ENCODE peak calls at places on chromosomes 2 and 18, in four cellular contexts. J is cardiac fibroblast, C is nephron progenitor cell, Q is stomach. A is an unnamed sample.

GRCh38 chr18:36496022-36496421 is 198.5 kb downstream of the FHOD3 start:
- DNase-seq in J (peak), C (no peak), Q (no peak), A (no peak)

GRCh38 chr2:28471214-28471613 is 24.6 kb upstream of the PLB1 start:
- DNase-seq in J (no peak), C (no peak), Q (no peak), A (no peak)

GRCh38 chr18:11081009-11081532 is 68.3 kb downstream of the PIEZO2 start:
- DNase-seq in J (no peak), C (no peak), Q (no peak), A (no peak)

GRCh38 chr18:12317664-12318333 is 9.8 kb downstream of the TUBB6 start:
- DNase-seq in J (peak), C (no peak), Q (no peak), A (no peak)

GRCh38 chr2:23697676-23698075 is 229.2 kb downstream of the ATAD2B start:
- DNase-seq in J (peak), C (no peak), Q (no peak), A (no peak)

GRCh38 chr2:20186078-20186854 is 38.7 kb downstream of the SDC1 start:
- DNase-seq in J (peak), C (no peak), Q (peak), A (no peak)

GRCh38 chr2:106956416-106956815 is 70.4 kb upstream of the ST6GAL2 start:
- DNase-seq in J (peak), C (no peak), Q (no peak), A (no peak)

GRCh38 chr2:112666764-112667122 is 21.0 kb downstream of the SLC20A1 start:
- DNase-seq in J (no peak), C (no peak), Q (no peak), A (no peak)

GRCh38 chr2:8049851-8050571 is 631.8 kb upstream of the ID2 start:
- DNase-seq in J (no peak), C (no peak), Q (no peak), A (no peak)

GRCh38 chr2:190763100-190763499 is 114.2 kb downstream of the NAB1 start:
- DNase-seq in J (no peak), C (no peak), Q (no peak), A (no peak)

GRCh38 chr2:173629076-173629475 is 274.4 kb downstream of the CDCA7 start:
- DNase-seq in J (no peak), C (no peak), Q (no peak), A (no peak)

GRCh38 chr2:183610724-183611123 is 486.5 kb downstream of the NUP35 start:
- DNase-seq in J (no peak), C (no peak), Q (no peak), A (no peak)

GRCh38 chr18:74249181-74249968 is 42.4 kb downstream of the CYB5A start:
- DNase-seq in J (peak), C (no peak), Q (no peak), A (no peak)

GRCh38 chr2:232522014-232522854 is 2.0 kb downstream of the PRSS56 start:
- DNase-seq in J (peak), C (peak), Q (peak), A (no peak)

GRCh38 chr2:110173523-110173922 is 31.3 kb downstream of the NPHP1 start:
- DNase-seq in J (peak), C (no peak), Q (no peak), A (no peak)

GRCh38 chr2:100889286-100889685 is 69.3 kb downstream of the NPAS2 start:
- DNase-seq in J (no peak), C (no peak), Q (no peak), A (no peak)

GRCh38 chr18:68267583-68267982 is 447.3 kb downstream of the TMX3 start:
- DNase-seq in J (peak), C (no peak), Q (no peak), A (no peak)

GRCh38 chr2:157932480-157933205 is 56.5 kb upstream of the ACVR1 start:
- DNase-seq in J (no peak), C (no peak), Q (no peak), A (no peak)

GRCh38 chr2:33209976-33210375 is 263.2 kb downstream of the LTBP1 start:
- DNase-seq in J (peak), C (no peak), Q (no peak), A (no peak)

GRCh38 chr18:32255570-32255969 is 65.7 kb downstream of the MEP1B start:
- DNase-seq in J (no peak), C (no peak), Q (no peak), A (no peak)

GRCh38 chr2:95053543-95053942 is 28.0 kb downstream of the MAL start:
- DNase-seq in J (no peak), C (peak), Q (no peak), A (no peak)

GRCh38 chr2:3399829-3400228 is 20.3 kb downstream of the TRAPPC12 start:
- DNase-seq in J (peak), C (no peak), Q (no peak), A (no peak)

GRCh38 chr2:241199286-241199685 is 10.8 kb downstream of the ANO7 start:
- DNase-seq in J (no peak), C (peak), Q (no peak), A (no peak)

GRCh38 chr2:64799592-64800252 is 146.0 kb upstream of the SERTAD2 start:
- DNase-seq in J (no peak), C (no peak), Q (peak), A (no peak)

GRCh38 chr18:63454497-63454896 is 22.3 kb upstream of the SERPINB5 start:
- DNase-seq in J (no peak), C (no peak), Q (no peak), A (no peak)

DNA sequence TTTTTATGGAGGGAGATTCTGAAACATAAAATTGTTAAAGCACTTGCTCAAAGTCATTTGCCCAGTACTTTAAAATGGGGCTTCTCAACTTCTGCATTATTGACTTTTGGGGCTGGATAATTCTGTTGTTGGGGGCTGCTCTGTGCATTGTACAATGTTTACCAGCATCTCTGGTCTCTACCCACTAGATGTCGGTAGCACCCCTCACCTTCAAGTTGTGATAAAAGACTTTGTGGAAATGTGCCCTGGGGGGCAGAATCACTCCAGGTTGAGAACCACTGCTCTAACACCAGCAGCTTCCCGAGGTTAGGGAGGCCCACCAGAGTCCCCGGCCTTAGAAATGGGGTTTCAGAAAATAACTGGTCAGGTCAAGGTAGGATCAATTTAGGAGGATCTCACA is 26.8 kb upstream of the CUL3 start:
- DNase-seq in J (no peak), C (no peak), Q (no peak), A (no peak)
- TF ChIP-seq CTCF in J (no peak), C (no peak), Q (no peak), A (no peak)

DNA sequence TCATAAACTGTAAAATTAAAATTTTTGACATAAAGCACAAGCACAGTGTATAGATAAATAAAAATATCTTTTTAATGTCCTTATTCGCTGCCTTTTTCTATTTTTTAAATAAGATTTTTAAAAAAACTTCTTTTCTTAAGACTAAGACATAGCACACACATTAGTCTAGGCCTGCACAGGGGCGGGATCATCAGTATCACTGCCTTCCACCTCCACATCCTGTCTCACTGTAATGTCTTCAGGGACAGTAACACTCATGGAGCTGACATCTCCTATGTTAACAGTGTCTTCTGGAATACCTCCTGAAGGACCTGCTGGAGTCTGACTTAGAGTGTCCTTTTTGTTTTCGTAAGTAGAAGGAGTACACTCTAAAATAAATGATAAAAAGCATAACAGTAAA is 33.0 kb downstream of the VAPA start:
- DNase-seq in J (no peak), C (no peak), Q (no peak), A (no peak)
- TF ChIP-seq CTCF in J (no peak), C (no peak), Q (no peak), A (no peak)

GRCh38 chr2:132670961-132671781 is 1.2 kb upstream of the LYPD1 start:
- DNase-seq in J (peak), C (peak), Q (no peak), A (no peak)

GRCh38 chr2:132677661-132678060 is 7.7 kb upstream of the LYPD1 start:
- DNase-seq in J (no peak), C (no peak), Q (no peak), A (no peak)

GRCh38 chr2:132681766-132682165 is 11.8 kb upstream of the LYPD1 start:
- DNase-seq in J (no peak), C (no peak), Q (no peak), A (no peak)

GRCh38 chr2:132678498-132678897 is 8.5 kb upstream of the LYPD1 start:
- DNase-seq in J (no peak), C (no peak), Q (no peak), A (no peak)

DNA sequence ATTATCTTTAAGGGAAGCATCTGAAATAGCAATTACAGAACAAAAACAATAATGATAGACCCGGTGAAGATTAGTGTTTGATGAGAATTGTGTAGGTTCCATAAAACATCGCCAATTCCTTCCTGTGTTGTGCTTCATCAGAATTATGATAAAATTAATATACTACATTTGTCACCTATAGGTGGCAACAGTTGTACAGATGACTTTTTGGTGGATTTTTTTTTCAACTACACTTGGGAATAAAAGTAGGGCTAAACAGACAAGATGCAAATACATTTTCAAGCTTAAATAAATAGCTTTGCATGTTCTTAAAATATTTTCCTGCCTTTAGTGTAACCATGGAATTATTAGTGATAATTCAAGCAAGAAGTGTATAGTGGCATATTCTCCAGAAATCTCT is 7.0 kb upstream of the LYPD1 start:
- DNase-seq in J (no peak), C (no peak), Q (no peak), A (no peak)
- TF ChIP-seq CTCF in J (no peak), C (no peak), Q (no peak), A (no peak)

GRCh38 chr2:18991177-18992168 is 366.9 kb downstream of the OSR1 start:
- DNase-seq in J (peak), C (no peak), Q (peak), A (peak)

GRCh38 chr2:18988557-18989232 is 369.7 kb downstream of the OSR1 start:
- DNase-seq in J (peak), C (no peak), Q (no peak), A (no peak)

GRCh38 chr2:18987021-18987420 is 371.4 kb downstream of the OSR1 start:
- DNase-seq in J (no peak), C (no peak), Q (no peak), A (no peak)

GRCh38 chr2:18986046-18986445 is 372.4 kb downstream of the OSR1 start:
- DNase-seq in J (no peak), C (no peak), Q (no peak), A (no peak)

DNA sequence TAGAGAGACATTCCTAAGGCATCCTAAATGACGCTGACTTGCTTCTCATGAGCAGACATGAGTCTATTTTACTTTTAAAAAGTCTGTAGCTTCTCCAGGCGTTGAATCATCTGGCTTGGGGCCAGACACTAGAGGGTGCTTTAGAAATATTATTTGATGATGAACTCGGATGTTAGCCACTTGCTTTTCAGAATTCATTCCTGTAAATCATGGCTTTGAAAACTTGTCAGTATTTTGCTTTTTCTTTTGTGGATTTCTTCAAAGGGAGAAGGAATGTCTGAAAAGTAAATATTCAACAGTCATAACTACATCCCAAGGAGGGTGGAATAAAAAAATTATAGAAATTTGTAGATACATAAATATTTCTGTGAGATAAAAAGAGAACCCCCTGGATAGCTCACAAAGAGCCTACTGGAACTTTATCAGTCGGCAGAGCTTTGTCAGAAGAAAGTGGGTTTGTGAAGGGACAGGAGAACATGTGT is 370.8 kb downstream of the OSR1 start:
- DNase-seq in J (peak), C (no peak), Q (peak), A (peak)
- TF ChIP-seq CTCF in J (no peak), C (no peak), Q (no peak), A (peak)

DNA sequence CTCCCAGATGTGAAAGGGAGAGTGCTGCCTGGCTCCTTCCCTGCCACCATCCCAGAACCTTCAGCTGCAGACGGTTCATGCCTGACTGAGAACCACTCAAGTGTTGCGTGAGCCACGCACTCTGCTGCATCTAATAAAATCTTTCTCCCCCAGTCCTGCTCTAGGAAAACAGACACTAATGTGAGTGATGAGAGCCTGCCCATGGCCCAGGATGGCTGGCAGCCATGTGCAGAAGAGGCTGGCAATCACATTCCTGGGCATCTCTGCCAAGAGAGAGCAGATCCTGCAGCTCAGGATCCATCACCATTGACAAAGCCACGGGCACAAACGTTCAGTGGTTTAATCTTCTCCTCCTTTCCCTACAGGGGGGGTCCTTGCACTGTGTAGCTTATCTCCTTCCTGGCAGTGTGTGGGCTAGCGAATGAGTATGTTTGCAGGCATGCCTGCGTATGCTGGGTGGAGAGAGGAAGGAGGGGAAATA is 477.5 kb downstream of the SLC4A3 start:
- DNase-seq in J (peak), C (peak), Q (no peak), A (no peak)
- TF ChIP-seq CTCF in J (peak), C (no peak), Q (no peak), A (peak)

GRCh38 chr2:68737717-68738116 is 3.1 kb downstream of the ARHGAP25 start:
- DNase-seq in J (no peak), C (no peak), Q (no peak), A (peak)
- TF ChIP-seq CTCF in J (no peak), C (no peak), Q (no peak), A (no peak)

GRCh38 chr2:223457301-223457700 is 144.9 kb downstream of the SCG2 start:
- DNase-seq in J (no peak), C (no peak), Q (no peak), A (no peak)

GRCh38 chr2:223460774-223461211 is 141.4 kb downstream of the SCG2 start:
- DNase-seq in J (peak), C (no peak), Q (no peak), A (no peak)

GRCh38 chr2:223464071-223464470 is 138.1 kb downstream of the SCG2 start:
- DNase-seq in J (peak), C (no peak), Q (no peak), A (no peak)

DNA sequence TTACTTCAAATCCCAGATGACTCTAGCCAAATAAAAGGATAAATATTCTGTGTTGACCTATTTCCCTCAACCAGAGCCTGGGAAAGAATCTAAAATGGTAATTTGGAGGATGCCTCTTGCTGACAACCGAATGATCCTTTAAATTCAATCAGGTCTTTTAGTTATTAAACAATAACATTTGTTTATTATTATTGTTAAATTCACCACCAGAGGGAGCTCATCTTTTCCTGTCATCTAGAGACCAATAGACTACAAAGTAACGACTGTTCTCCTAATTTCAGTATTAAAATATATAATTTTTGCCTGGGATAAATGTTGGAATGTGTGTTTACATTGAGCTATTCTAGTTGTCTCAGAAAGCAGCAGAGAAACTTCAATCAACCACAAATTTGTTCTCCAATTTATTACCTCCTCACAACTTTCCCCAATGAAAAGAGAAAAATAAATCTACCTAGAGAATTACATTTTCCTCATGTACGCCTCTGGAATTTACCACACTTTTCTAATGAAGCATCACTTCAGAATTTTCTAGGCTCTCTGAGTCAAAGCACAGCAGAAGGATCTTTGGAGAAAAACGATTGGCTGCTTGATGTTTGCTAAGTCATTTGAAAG is 142.7 kb downstream of the SCG2 start:
- DNase-seq in J (peak), C (no peak), Q (no peak), A (no peak)
- TF ChIP-seq CTCF in J (peak), C (peak), Q (no peak), A (peak)

GRCh38 chr2:1556286-1556685 is 143.0 kb downstream of the TPO start:
- DNase-seq in J (no peak), C (no peak), Q (no peak), A (no peak)

GRCh38 chr2:1550658-1551316 is 137.5 kb downstream of the TPO start:
- DNase-seq in J (peak), C (peak), Q (peak), A (no peak)

GRCh38 chr2:1551905-1552304 is 138.6 kb downstream of the TPO start:
- DNase-seq in J (no peak), C (no peak), Q (no peak), A (no peak)

GRCh38 chr2:1552611-1553010 is 139.3 kb downstream of the TPO start:
- DNase-seq in J (no peak), C (no peak), Q (no peak), A (no peak)

DNA sequence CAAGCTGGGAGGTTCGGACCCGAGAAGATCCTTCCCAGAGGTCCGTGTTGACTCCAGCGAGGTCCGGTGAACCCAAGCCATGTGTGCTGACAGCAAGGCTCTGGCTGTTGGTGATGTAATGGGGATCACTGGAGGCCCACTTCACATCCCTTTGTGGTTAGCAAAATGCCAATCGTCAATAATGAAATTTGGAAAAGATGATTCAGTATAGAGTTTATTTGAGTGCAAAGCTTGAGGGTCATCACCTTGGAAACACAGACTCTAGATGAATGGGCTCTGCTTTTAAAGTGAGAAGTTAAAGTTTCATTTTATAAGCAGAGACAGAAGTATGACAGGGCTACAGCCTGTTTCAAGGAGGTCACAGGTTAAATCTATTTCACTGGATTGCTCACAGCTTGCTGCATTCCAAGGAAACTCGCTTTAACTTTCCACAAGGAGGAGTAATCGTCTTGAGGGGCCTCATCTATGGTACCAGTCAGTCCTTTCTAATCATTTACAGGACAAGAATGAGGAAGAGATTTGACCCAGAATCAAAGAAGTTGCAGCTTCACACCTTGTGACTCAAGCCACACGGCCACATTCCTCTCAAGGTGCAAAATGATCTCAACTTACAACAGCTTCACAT is 140.5 kb downstream of the TPO start:
- DNase-seq in J (peak), C (no peak), Q (no peak), A (no peak)
- TF ChIP-seq CTCF in J (peak), C (no peak), Q (no peak), A (peak)